ENCODE peak calls at places on chromosomes 11 and 22, in nine cellular contexts. One of them, this sample, is unnamed.

GRCh38 chr22:20946080-20946986 is 20.7 kb upstream of the AIFM3 start:
- DNase-seq in esophagus muscularis mucosa: no peak
- DNase-seq in HepG2: no peak
- DNase-seq in stomach: no peak
- DNase-seq in upper lobe of left lung: peak
- DNase-seq in H1: no peak
- DNase-seq in K562: no peak
- DNase-seq in transverse colon: no peak
- DNase-seq in sigmoid colon: peak
- DNase-seq in this sample: no peak

GRCh38 chr22:49712195-49712791 is 115.4 kb downstream of the BRD1 start:
- DNase-seq in esophagus muscularis mucosa: no peak
- DNase-seq in transverse colon: no peak
- DNase-seq in stomach: no peak
- DNase-seq in upper lobe of left lung: no peak
- DNase-seq in HepG2: no peak
- DNase-seq in sigmoid colon: no peak
- DNase-seq in H1: peak
- DNase-seq in K562: peak
- DNase-seq in this sample: no peak

GRCh38 chr22:49788492-49788891 is 39.2 kb downstream of the BRD1 start:
- DNase-seq in transverse colon: peak
- DNase-seq in stomach: peak
- DNase-seq in HepG2: no peak
- DNase-seq in esophagus muscularis mucosa: no peak
- DNase-seq in upper lobe of left lung: peak
- DNase-seq in H1: no peak
- DNase-seq in K562: no peak
- DNase-seq in sigmoid colon: peak
- DNase-seq in this sample: no peak

GRCh38 chr11:2466869-2467694 is 22.3 kb downstream of the KCNQ1 start:
- DNase-seq in HepG2: no peak
- DNase-seq in transverse colon: no peak
- DNase-seq in sigmoid colon: peak
- DNase-seq in upper lobe of left lung: peak
- DNase-seq in H1: no peak
- DNase-seq in esophagus muscularis mucosa: no peak
- DNase-seq in K562: peak
- DNase-seq in stomach: peak
- DNase-seq in this sample: no peak

GRCh38 chr22:29635734-29636357 is 32.4 kb downstream of the NF2 start:
- DNase-seq in transverse colon: no peak
- DNase-seq in upper lobe of left lung: no peak
- DNase-seq in K562: peak
- DNase-seq in sigmoid colon: no peak
- DNase-seq in HepG2: peak
- DNase-seq in esophagus muscularis mucosa: no peak
- DNase-seq in stomach: no peak
- DNase-seq in H1: no peak
- DNase-seq in this sample: no peak

GRCh38 chr11:15716550-15716949 is 601.8 kb downstream of the INSC start:
- DNase-seq in HepG2: no peak
- DNase-seq in transverse colon: no peak
- DNase-seq in K562: no peak
- DNase-seq in H1: no peak
- DNase-seq in upper lobe of left lung: no peak
- DNase-seq in sigmoid colon: no peak
- DNase-seq in stomach: no peak
- DNase-seq in esophagus muscularis mucosa: no peak
- DNase-seq in this sample: no peak

GRCh38 chr22:30289980-30290313 is 642 bp upstream of the CASTOR1 start:
- DNase-seq in esophagus muscularis mucosa: no peak
- DNase-seq in stomach: no peak
- DNase-seq in HepG2: no peak
- DNase-seq in K562: no peak
- DNase-seq in transverse colon: no peak
- DNase-seq in upper lobe of left lung: no peak
- DNase-seq in H1: no peak
- DNase-seq in sigmoid colon: no peak
- DNase-seq in this sample: no peak

GRCh38 chr11:1888811-1889526 is 2.7 kb downstream of the PRR33 start:
- DNase-seq in K562: no peak
- DNase-seq in esophagus muscularis mucosa: no peak
- DNase-seq in stomach: peak
- DNase-seq in transverse colon: peak
- DNase-seq in HepG2: no peak
- DNase-seq in sigmoid colon: no peak
- DNase-seq in H1: no peak
- DNase-seq in upper lobe of left lung: no peak
- DNase-seq in this sample: no peak

GRCh38 chr11:64598797-64599697 is 8.0 kb downstream of the SLC22A12 start:
- DNase-seq in sigmoid colon: no peak
- DNase-seq in transverse colon: no peak
- DNase-seq in upper lobe of left lung: no peak
- DNase-seq in H1: no peak
- DNase-seq in HepG2: no peak
- DNase-seq in esophagus muscularis mucosa: no peak
- DNase-seq in K562: peak
- DNase-seq in stomach: no peak
- DNase-seq in this sample: no peak

GRCh38 chr22:50621491-50621880 is 6.5 kb downstream of the ARSA start:
- DNase-seq in esophagus muscularis mucosa: no peak
- DNase-seq in sigmoid colon: no peak
- DNase-seq in K562: no peak
- DNase-seq in upper lobe of left lung: no peak
- DNase-seq in stomach: no peak
- DNase-seq in transverse colon: peak
- DNase-seq in H1: no peak
- DNase-seq in HepG2: no peak
- DNase-seq in this sample: no peak

GRCh38 chr11:77517226-77517625 is 43.3 kb upstream of the PAK1 start:
- DNase-seq in upper lobe of left lung: no peak
- DNase-seq in sigmoid colon: no peak
- DNase-seq in esophagus muscularis mucosa: no peak
- DNase-seq in K562: no peak
- DNase-seq in transverse colon: no peak
- DNase-seq in HepG2: no peak
- DNase-seq in stomach: no peak
- DNase-seq in H1: peak
- DNase-seq in this sample: no peak

GRCh38 chr11:23370580-23371275 is 510.5 kb upstream of the CCDC179 start:
- DNase-seq in stomach: no peak
- DNase-seq in sigmoid colon: no peak
- DNase-seq in esophagus muscularis mucosa: no peak
- DNase-seq in K562: no peak
- DNase-seq in transverse colon: no peak
- DNase-seq in HepG2: no peak
- DNase-seq in H1: no peak
- DNase-seq in upper lobe of left lung: no peak
- DNase-seq in this sample: no peak

GRCh38 chr11:102596578-102596977 is 28.6 kb downstream of the MMP20 start:
- DNase-seq in sigmoid colon: no peak
- DNase-seq in HepG2: peak
- DNase-seq in H1: no peak
- DNase-seq in transverse colon: no peak
- DNase-seq in stomach: no peak
- DNase-seq in esophagus muscularis mucosa: no peak
- DNase-seq in K562: no peak
- DNase-seq in upper lobe of left lung: no peak
- DNase-seq in this sample: no peak

GRCh38 chr11:4008116-4008515 is 86.5 kb upstream of the RRM1 start:
- DNase-seq in HepG2: no peak
- DNase-seq in K562: no peak
- DNase-seq in esophagus muscularis mucosa: no peak
- DNase-seq in sigmoid colon: no peak
- DNase-seq in transverse colon: no peak
- DNase-seq in stomach: no peak
- DNase-seq in upper lobe of left lung: no peak
- DNase-seq in H1: no peak
- DNase-seq in this sample: no peak

GRCh38 chr11:102798012-102798746 is at the start of gene MMP1:
- DNase-seq in sigmoid colon: no peak
- DNase-seq in K562: no peak
- DNase-seq in upper lobe of left lung: no peak
- DNase-seq in transverse colon: no peak
- DNase-seq in esophagus muscularis mucosa: no peak
- DNase-seq in stomach: no peak
- DNase-seq in HepG2: no peak
- DNase-seq in H1: no peak
- DNase-seq in this sample: no peak

GRCh38 chr22:36337365-36338130 is 50.2 kb downstream of the MYH9 start:
- DNase-seq in upper lobe of left lung: no peak
- DNase-seq in stomach: no peak
- DNase-seq in HepG2: no peak
- DNase-seq in esophagus muscularis mucosa: no peak
- DNase-seq in H1: no peak
- DNase-seq in transverse colon: no peak
- DNase-seq in sigmoid colon: no peak
- DNase-seq in K562: no peak
- DNase-seq in this sample: no peak

GRCh38 chr11:14029971-14030531 is 67.5 kb downstream of the SPON1 start:
- DNase-seq in H1: no peak
- DNase-seq in HepG2: no peak
- DNase-seq in esophagus muscularis mucosa: no peak
- DNase-seq in upper lobe of left lung: peak
- DNase-seq in sigmoid colon: peak
- DNase-seq in stomach: peak
- DNase-seq in transverse colon: peak
- DNase-seq in K562: no peak
- DNase-seq in this sample: peak
- TF ChIP-seq POLR2AphosphoS5 in H1: no peak
- TF ChIP-seq POLR2AphosphoS5 in HepG2: no peak
- TF ChIP-seq POLR2AphosphoS5 in esophagus muscularis mucosa: peak
- TF ChIP-seq POLR2AphosphoS5 in upper lobe of left lung: no peak
- TF ChIP-seq POLR2AphosphoS5 in sigmoid colon: peak
- TF ChIP-seq POLR2AphosphoS5 in stomach: peak
- TF ChIP-seq POLR2AphosphoS5 in transverse colon: no peak
- TF ChIP-seq POLR2AphosphoS5 in K562: no peak
- TF ChIP-seq POLR2AphosphoS5 in this sample: no peak

GRCh38 chr22:17565986-17566687 is 2.8 kb downstream of the SLC25A18 start:
- DNase-seq in upper lobe of left lung: no peak
- DNase-seq in stomach: no peak
- DNase-seq in sigmoid colon: no peak
- DNase-seq in HepG2: no peak
- DNase-seq in esophagus muscularis mucosa: no peak
- DNase-seq in K562: no peak
- DNase-seq in transverse colon: no peak
- DNase-seq in H1: no peak
- DNase-seq in this sample: no peak

GRCh38 chr22:17562906-17563870 is at the start of gene SLC25A18:
- DNase-seq in H1: peak
- DNase-seq in sigmoid colon: peak
- DNase-seq in stomach: no peak
- DNase-seq in transverse colon: peak
- DNase-seq in esophagus muscularis mucosa: no peak
- DNase-seq in HepG2: peak
- DNase-seq in K562: peak
- DNase-seq in upper lobe of left lung: peak
- DNase-seq in this sample: no peak

GRCh38 chr22:17559188-17559587 is 4.1 kb upstream of the SLC25A18 start:
- DNase-seq in upper lobe of left lung: no peak
- DNase-seq in transverse colon: no peak
- DNase-seq in stomach: no peak
- DNase-seq in K562: no peak
- DNase-seq in esophagus muscularis mucosa: no peak
- DNase-seq in H1: no peak
- DNase-seq in sigmoid colon: no peak
- DNase-seq in HepG2: no peak
- DNase-seq in this sample: no peak

GRCh38 chr22:17566776-17567175 is 3.5 kb downstream of the SLC25A18 start:
- DNase-seq in K562: no peak
- DNase-seq in stomach: no peak
- DNase-seq in esophagus muscularis mucosa: no peak
- DNase-seq in H1: no peak
- DNase-seq in transverse colon: no peak
- DNase-seq in sigmoid colon: no peak
- DNase-seq in HepG2: no peak
- DNase-seq in upper lobe of left lung: no peak
- DNase-seq in this sample: no peak

GRCh38 chr22:17563936-17564391 is 666 bp downstream of the SLC25A18 start:
- DNase-seq in sigmoid colon: peak
- DNase-seq in transverse colon: peak
- DNase-seq in K562: no peak
- DNase-seq in H1: no peak
- DNase-seq in HepG2: no peak
- DNase-seq in esophagus muscularis mucosa: no peak
- DNase-seq in upper lobe of left lung: no peak
- DNase-seq in stomach: no peak
- DNase-seq in this sample: no peak
- H3K27ac ChIP-seq in sigmoid colon: peak
- H3K27ac ChIP-seq in transverse colon: peak
- H3K27ac ChIP-seq in K562: no peak
- H3K27ac ChIP-seq in H1: peak
- H3K27ac ChIP-seq in HepG2: no peak
- H3K27ac ChIP-seq in esophagus muscularis mucosa: peak
- H3K27ac ChIP-seq in upper lobe of left lung: peak
- H3K27ac ChIP-seq in stomach: no peak
- H3K27ac ChIP-seq in this sample: peak

DNA sequence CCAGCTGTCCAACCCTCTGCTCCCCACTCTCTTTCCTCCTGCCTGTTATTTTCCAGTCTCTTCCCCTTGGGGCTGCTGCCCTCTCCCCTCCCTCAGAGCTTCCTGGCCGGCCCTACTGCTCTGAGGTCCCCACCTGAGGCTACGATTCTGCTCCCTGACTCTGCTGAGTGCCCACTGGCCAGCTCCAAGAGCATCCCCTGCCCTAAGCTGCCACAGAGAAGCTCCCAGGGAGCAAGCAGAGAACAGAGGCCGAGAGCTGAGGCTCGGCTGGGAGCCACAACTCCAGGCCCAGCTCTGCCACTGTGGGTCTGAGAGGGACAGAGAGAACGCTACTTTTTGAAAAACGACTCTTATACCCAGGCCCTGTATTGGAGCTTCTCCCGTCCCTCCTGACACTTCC is 61.1 kb downstream of the CHRDL2 start:
- DNase-seq in HepG2: no peak
- DNase-seq in esophagus muscularis mucosa: peak
- DNase-seq in upper lobe of left lung: no peak
- DNase-seq in transverse colon: no peak
- DNase-seq in K562: no peak
- DNase-seq in sigmoid colon: no peak
- DNase-seq in stomach: no peak
- DNase-seq in H1: peak
- DNase-seq in this sample: no peak
- TF ChIP-seq EP300 in HepG2: no peak
- TF ChIP-seq EP300 in esophagus muscularis mucosa: no peak
- TF ChIP-seq EP300 in upper lobe of left lung: no peak
- TF ChIP-seq EP300 in transverse colon: no peak
- TF ChIP-seq EP300 in K562: no peak
- TF ChIP-seq EP300 in sigmoid colon: no peak
- TF ChIP-seq EP300 in stomach: no peak
- TF ChIP-seq EP300 in H1: no peak
- TF ChIP-seq EP300 in this sample: no peak

DNA sequence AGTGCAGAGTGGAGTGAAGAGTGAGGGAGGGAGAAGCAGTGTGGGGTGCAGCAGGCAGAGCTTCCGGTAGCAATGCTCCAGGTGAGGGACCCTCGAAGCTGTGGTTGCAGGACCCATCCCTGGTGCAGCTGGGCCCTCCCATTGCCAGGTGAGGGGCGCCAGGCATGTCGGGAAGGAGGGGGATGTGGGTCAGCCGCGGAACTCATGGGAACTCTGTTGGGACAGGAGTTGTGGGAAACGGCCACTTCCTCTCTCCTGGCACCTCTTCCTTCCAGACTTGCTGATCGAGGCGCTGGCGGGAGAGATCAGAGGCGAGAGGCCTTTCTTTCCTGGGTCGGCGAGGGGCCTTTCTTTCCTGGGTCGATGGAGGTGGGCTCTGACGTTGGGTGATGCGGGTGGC is 48.5 kb downstream of the TPCN2 start:
- DNase-seq in H1: no peak
- DNase-seq in esophagus muscularis mucosa: no peak
- DNase-seq in K562: no peak
- DNase-seq in HepG2: no peak
- DNase-seq in stomach: no peak
- DNase-seq in transverse colon: no peak
- DNase-seq in sigmoid colon: no peak
- DNase-seq in upper lobe of left lung: no peak
- DNase-seq in this sample: no peak
- TF ChIP-seq POLR2AphosphoS5 in H1: no peak
- TF ChIP-seq POLR2AphosphoS5 in esophagus muscularis mucosa: no peak
- TF ChIP-seq POLR2AphosphoS5 in K562: no peak
- TF ChIP-seq POLR2AphosphoS5 in HepG2: no peak
- TF ChIP-seq POLR2AphosphoS5 in stomach: no peak
- TF ChIP-seq POLR2AphosphoS5 in transverse colon: no peak
- TF ChIP-seq POLR2AphosphoS5 in sigmoid colon: no peak
- TF ChIP-seq POLR2AphosphoS5 in upper lobe of left lung: no peak
- TF ChIP-seq POLR2AphosphoS5 in this sample: no peak